ENCODE peak calls at places on chromosomes 12 and 14, in five cellular contexts. P, Q, L, W and V are unnamed samples.
A peak's percentile ranks its signal among the peaks of the same experiment; 100 is the strongest.

GRCh38 chr12:27237790-27238771 is 6.0 kb upstream of the STK38L start:
- DNase-seq in L (no peak), W (no peak), P (no peak), Q (no peak), V (peak; percentile 13)

GRCh38 chr12:63968685-63969084 is 124.2 kb downstream of the SRGAP1 start:
- DNase-seq in W (peak; percentile 89), L (no peak), P (no peak), Q (no peak), V (no peak)

GRCh38 chr12:8564656-8565055 is 24.0 kb upstream of the CLEC4E start:
- DNase-seq in L (no peak), Q (no peak), W (no peak), P (no peak), V (no peak)

GRCh38 chr12:5451251-5451650 is 19.3 kb downstream of the NTF3 start:
- DNase-seq in L (no peak), P (no peak), Q (no peak), W (no peak), V (no peak)

GRCh38 chr12:122449317-122449716 is 26.8 kb upstream of the CLIP1 start:
- DNase-seq in Q (peak; percentile 81), L (peak; percentile 59), W (no peak), P (peak; percentile 16), V (no peak)

GRCh38 chr14:83147006-83147405 is 1613.4 kb upstream of the SEL1L start:
- DNase-seq in Q (peak; percentile 49), W (no peak), P (no peak), L (no peak), V (no peak)

GRCh38 chr12:47111854-47112253 is 32.1 kb upstream of the AMIGO2 start:
- DNase-seq in P (no peak), L (no peak), W (no peak), Q (no peak), V (no peak)

GRCh38 chr12:133235401-133236112 is at the start of gene ANHX:
- DNase-seq in L (no peak), W (no peak), P (no peak), Q (no peak), V (no peak)

GRCh38 chr12:71475280-71475679 is 35.7 kb downstream of the LGR5 start:
- DNase-seq in L (no peak), Q (no peak), P (no peak), W (no peak), V (no peak)

GRCh38 chr12:22318122-22318737 is 16.3 kb downstream of the ST8SIA1 start:
- DNase-seq in Q (no peak), P (no peak), W (no peak), L (no peak), V (no peak)

GRCh38 chr12:49622501-49623141 is 740 bp upstream of the PRPF40B start:
- DNase-seq in Q (no peak), L (no peak), W (no peak), P (peak; percentile 51), V (peak; percentile 72)

GRCh38 chr12:108518101-108518715 is 3.1 kb downstream of the FICD start:
- DNase-seq in Q (no peak), W (no peak), L (no peak), P (no peak), V (no peak)

GRCh38 chr12:64729909-64730584 is 29.2 kb downstream of the GNS start:
- DNase-seq in Q (no peak), W (no peak), P (no peak), L (no peak), V (no peak)

GRCh38 chr12:77339610-77340009 is 274.2 kb upstream of the E2F7 start:
- DNase-seq in P (no peak), L (no peak), W (no peak), Q (no peak), V (no peak)

GRCh38 chr12:82817368-82817767 is 130.7 kb downstream of the TMTC2 start:
- DNase-seq in P (no peak), W (no peak), L (no peak), Q (no peak), V (no peak)